ENCODE peak calls at places on chromosomes 4 and X, in nine cellular contexts. C is HCT116, H is brain microvascular endothelial cell, T is fibroblast of pulmonary artery, Q is A549, L is DND-41, X is AG04450, D is endodermal cell, Y is upper lobe of right lung. F is an unnamed sample.

GRCh38 chr4:24497221-24497620 is 87.1 kb downstream of the DHX15 start:
- DNase-seq in C (no peak), H (no peak), T (no peak), Q (no peak), L (no peak), X (no peak), D (no peak), Y (no peak), F (no peak)

GRCh38 chr4:98659741-98660507 is 1.5 kb upstream of the TSPAN5 start:
- DNase-seq in C (no peak), H (no peak), T (peak), Q (peak), L (no peak), X (no peak), D (no peak), Y (no peak), F (peak)

GRCh38 chr4:89519771-89520170 is 212.2 kb upstream of the GPRIN3 start:
- DNase-seq in C (no peak), H (no peak), T (no peak), Q (no peak), L (no peak), X (no peak), D (no peak), Y (no peak), F (no peak)

GRCh38 chr4:4869731-4870483 is 10.4 kb downstream of the MSX1 start:
- DNase-seq in C (no peak), H (no peak), T (no peak), Q (no peak), L (no peak), X (no peak), D (peak), Y (no peak), F (no peak)

GRCh38 chr4:140628016-140628415 is 59.3 kb upstream of the UCP1 start:
- DNase-seq in C (no peak), H (no peak), T (no peak), Q (no peak), L (no peak), X (no peak), D (no peak), Y (no peak), F (no peak)

GRCh38 chrX:108590496-108590895 is 145.9 kb downstream of the IRS4 start:
- DNase-seq in C (no peak), H (no peak), T (peak), Q (no peak), L (no peak), X (no peak), D (no peak), Y (no peak), F (peak)

GRCh38 chr4:103091601-103092223 is 7.9 kb downstream of the BDH2 start:
- DNase-seq in C (peak), H (peak), T (peak), Q (no peak), L (peak), X (peak), D (peak), Y (no peak), F (peak)

GRCh38 chr4:189084671-189085070 is 856.0 kb upstream of the FRG1 start:
- DNase-seq in C (peak), H (no peak), T (no peak), Q (no peak), L (no peak), X (no peak), D (peak), Y (no peak), F (no peak)

GRCh38 chr4:109590841-109591357 is 30.9 kb downstream of the MCUB start:
- DNase-seq in C (no peak), H (no peak), T (no peak), Q (no peak), L (peak), X (no peak), D (no peak), Y (no peak), F (no peak)

GRCh38 chr4:101178731-101179130 is 168.6 kb downstream of the PPP3CA start:
- DNase-seq in C (no peak), H (peak), T (no peak), Q (no peak), L (no peak), X (no peak), D (no peak), Y (no peak), F (no peak)

GRCh38 chrX:130552444-130553073 is 150.8 kb downstream of the RBMX2 start:
- DNase-seq in C (no peak), H (no peak), T (no peak), Q (no peak), L (no peak), X (no peak), D (no peak), Y (no peak), F (no peak)

GRCh38 chr4:39042365-39042764 is 10.2 kb upstream of the TMEM156 start:
- DNase-seq in C (no peak), H (no peak), T (no peak), Q (no peak), L (no peak), X (no peak), D (no peak), Y (no peak), F (peak)

GRCh38 chrX:137565921-137566745 is at the start of gene ZIC3:
- DNase-seq in C (no peak), H (peak), T (peak), Q (no peak), L (no peak), X (no peak), D (peak), Y (peak), F (no peak)

GRCh38 chrX:31319586-31319985 is 247.7 kb upstream of the FTHL17 start:
- DNase-seq in C (no peak), H (peak), T (no peak), Q (no peak), L (no peak), X (no peak), D (no peak), Y (no peak), F (no peak)

GRCh38 chr4:15717647-15718416 is 15.0 kb downstream of the BST1 start:
- DNase-seq in C (no peak), H (no peak), T (no peak), Q (no peak), L (no peak), X (no peak), D (no peak), Y (no peak), F (peak)

GRCh38 chr4:175271010-175271630 is 353.0 kb downstream of the ADAM29 start:
- DNase-seq in C (no peak), H (no peak), T (no peak), Q (no peak), L (no peak), X (no peak), D (no peak), Y (no peak), F (no peak)

GRCh38 chr4:1011022-1011694 is at the start of gene FGFRL1:
- DNase-seq in C (peak), H (peak), T (peak), Q (peak), L (no peak), X (peak), D (peak), Y (peak), F (peak)

GRCh38 chr4:8200302-8200975 is 1.3 kb downstream of the SH3TC1 start:
- DNase-seq in C (no peak), H (no peak), T (peak), Q (no peak), L (no peak), X (no peak), D (no peak), Y (peak), F (peak)

GRCh38 chr4:3766207-3766790 is at the start of gene ADRA2C:
- DNase-seq in C (no peak), H (no peak), T (no peak), Q (peak), L (no peak), X (no peak), D (peak), Y (no peak), F (peak)

GRCh38 chr4:61294001-61294400 is 93.9 kb downstream of the ADGRL3 start:
- DNase-seq in C (no peak), H (no peak), T (no peak), Q (no peak), L (no peak), X (no peak), D (no peak), Y (no peak), F (no peak)

GRCh38 chr4:151091047-151091446 is 8.4 kb upstream of the RPS3A start:
- DNase-seq in C (no peak), H (no peak), T (no peak), Q (no peak), L (no peak), X (no peak), D (no peak), Y (no peak), F (no peak)

GRCh38 chrX:12138366-12139313 is at the start of gene FRMPD4:
- DNase-seq in C (no peak), H (no peak), T (peak), Q (no peak), L (no peak), X (no peak), D (peak), Y (no peak), F (peak)

GRCh38 chrX:18755651-18756050 is 48.2 kb downstream of the PPEF1 start:
- DNase-seq in C (no peak), H (no peak), T (no peak), Q (no peak), L (no peak), X (no peak), D (no peak), Y (no peak), F (no peak)
- H3K4me3 ChIP-seq in C (no peak), H (no peak), T (no peak), Q (no peak), L (no peak), X (no peak), D (no peak), Y (no peak), F (no peak)

GRCh38 chr4:19241845-19242244 is 1009.9 kb upstream of the SLIT2 start:
- DNase-seq in C (no peak), H (no peak), T (no peak), Q (no peak), L (no peak), X (no peak), D (no peak), Y (no peak), F (peak)

GRCh38 chr4:19239565-19239964 is 1012.1 kb upstream of the SLIT2 start:
- DNase-seq in C (no peak), H (peak), T (peak), Q (no peak), L (no peak), X (no peak), D (no peak), Y (no peak), F (no peak)

GRCh38 chr4:19230906-19231305 is 1020.8 kb upstream of the SLIT2 start:
- DNase-seq in C (no peak), H (no peak), T (no peak), Q (no peak), L (no peak), X (no peak), D (no peak), Y (no peak), F (no peak)

DNA sequence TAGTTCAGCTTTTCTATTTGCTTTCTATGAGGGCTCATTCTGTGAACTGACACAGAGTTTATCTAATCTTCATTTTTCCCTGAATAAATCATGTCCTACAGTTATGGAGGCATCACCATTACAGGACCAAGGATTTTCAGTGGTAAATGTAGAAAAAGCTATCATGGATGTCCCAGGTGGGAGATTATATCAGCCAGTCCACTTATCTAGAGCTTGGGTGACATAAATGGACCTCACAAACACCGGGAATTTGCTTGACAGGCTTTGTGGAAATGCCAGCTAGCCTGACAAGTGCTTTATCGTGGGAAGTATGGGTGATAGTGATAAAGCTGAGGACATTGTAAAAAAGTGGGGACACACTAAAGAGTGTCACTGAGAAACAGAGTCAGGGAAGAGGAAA is 1015.2 kb upstream of the SLIT2 start:
- DNase-seq in C (no peak), H (no peak), T (no peak), Q (no peak), L (no peak), X (no peak), D (no peak), Y (no peak), F (no peak)
- TF ChIP-seq CTCF in C (no peak), H (no peak), T (no peak), Q (no peak), L (no peak), X (no peak), D (no peak), Y (no peak), F (no peak)

DNA sequence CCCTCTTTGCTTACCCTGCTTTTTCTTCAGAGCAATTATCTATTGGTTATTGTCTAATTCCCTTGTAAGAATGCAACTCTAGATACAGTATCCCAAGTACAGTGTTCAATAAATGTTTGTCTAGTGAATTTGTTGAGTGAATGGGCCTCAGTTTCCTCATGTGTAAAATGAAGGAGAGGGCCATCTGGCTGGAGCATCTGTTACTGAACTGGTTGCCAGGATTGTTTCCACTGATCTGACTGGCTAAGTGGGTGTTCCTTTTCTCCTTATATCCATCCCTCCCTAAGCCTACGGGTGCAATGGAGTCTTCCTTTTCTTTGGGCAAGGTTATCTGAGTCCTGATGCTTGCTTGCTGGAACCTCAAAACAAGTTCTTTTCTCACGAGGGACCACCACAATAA is 185.2 kb upstream of the RPS6KA3 start:
- DNase-seq in C (no peak), H (no peak), T (no peak), Q (no peak), L (no peak), X (no peak), D (no peak), Y (no peak), F (no peak)
- H3K4me3 ChIP-seq in C (no peak), H (no peak), T (no peak), Q (no peak), L (no peak), X (no peak), D (no peak), Y (no peak), F (no peak)

GRCh38 chrX:40653535-40653934 is 6.2 kb upstream of the CXorf38 start:
- DNase-seq in C (no peak), H (no peak), T (no peak), Q (no peak), L (no peak), X (no peak), D (no peak), Y (no peak), F (no peak)
- TF ChIP-seq CTCF in C (no peak), H (no peak), T (no peak), Q (no peak), L (no peak), X (no peak), D (no peak), Y (no peak), F (no peak)

DNA sequence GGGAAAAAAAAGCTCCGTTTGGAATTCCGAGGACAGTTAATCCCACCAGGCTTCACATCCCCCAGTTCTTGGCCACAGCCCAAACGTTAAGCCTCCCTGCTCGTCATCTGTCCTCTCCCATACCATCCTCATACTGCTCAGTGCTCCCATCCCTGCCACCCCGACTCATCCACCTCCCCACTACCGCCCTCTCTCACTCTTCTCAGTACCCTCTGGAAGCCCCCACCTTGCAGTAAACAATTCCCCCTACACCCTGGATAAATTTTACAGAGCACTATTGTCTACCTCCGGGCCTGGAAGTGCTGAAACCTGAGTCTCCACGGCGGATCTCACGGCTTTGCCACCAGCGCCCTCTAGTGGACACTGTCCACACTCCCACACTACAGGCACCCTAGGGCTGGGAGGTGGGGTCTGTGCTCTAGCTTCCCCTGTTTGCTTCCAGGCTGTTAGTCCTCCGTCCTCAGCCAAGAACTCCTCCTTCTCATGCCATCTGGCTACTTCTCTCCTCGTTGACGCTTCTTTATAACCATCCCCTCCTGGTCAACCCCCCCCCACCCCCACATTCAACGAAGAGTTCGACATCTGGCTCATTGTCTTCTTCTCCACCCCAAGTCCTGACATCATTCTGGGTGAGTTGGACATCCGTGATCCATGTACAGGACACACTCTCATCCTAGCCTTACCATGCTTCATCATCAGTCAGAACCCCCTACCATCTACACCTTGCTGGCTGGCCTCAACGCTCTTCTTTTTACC is 54.5 kb downstream of the RTL9 start:
- DNase-seq in C (no peak), H (peak), T (peak), Q (peak), L (peak), X (no peak), D (peak), Y (peak), F (peak)
- H3K4me3 ChIP-seq in C (peak), H (peak), T (no peak), Q (no peak), L (no peak), X (no peak), D (no peak), Y (no peak), F (peak)

GRCh38 chr4:186829740-186830449 is 106.2 kb upstream of the FAT1 start:
- DNase-seq in C (peak), H (peak), T (peak), Q (no peak), L (no peak), X (no peak), D (no peak), Y (no peak), F (peak)

GRCh38 chr4:186829097-186829496 is 105.4 kb upstream of the FAT1 start:
- DNase-seq in C (no peak), H (no peak), T (no peak), Q (no peak), L (no peak), X (no peak), D (no peak), Y (no peak), F (no peak)

GRCh38 chr4:186832906-186833305 is 109.2 kb upstream of the FAT1 start:
- DNase-seq in C (no peak), H (peak), T (peak), Q (no peak), L (no peak), X (no peak), D (no peak), Y (no peak), F (peak)

GRCh38 chr4:186827542-186827887 is 103.9 kb upstream of the FAT1 start:
- DNase-seq in C (no peak), H (peak), T (no peak), Q (no peak), L (no peak), X (no peak), D (no peak), Y (no peak), F (no peak)

DNA sequence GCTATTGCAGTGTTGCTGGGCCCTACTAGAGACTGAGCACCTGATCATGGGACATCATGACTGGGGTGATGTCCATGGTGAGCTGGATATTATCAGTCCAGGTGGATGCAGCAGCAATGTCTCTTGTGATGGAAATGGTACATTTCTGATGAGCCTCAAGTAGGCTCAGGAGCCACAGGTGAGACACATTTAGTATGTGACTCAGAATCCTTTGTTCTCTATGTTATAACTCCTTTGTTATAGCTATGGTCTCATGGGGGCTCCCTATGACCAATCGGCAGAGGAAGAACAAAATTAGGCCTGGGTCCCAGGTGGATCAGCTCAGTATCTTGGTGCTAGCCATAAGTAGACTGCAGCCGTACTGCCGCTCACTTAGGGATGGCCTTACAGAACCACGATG is 107.9 kb upstream of the FAT1 start:
- DNase-seq in C (peak), H (no peak), T (no peak), Q (no peak), L (no peak), X (no peak), D (no peak), Y (no peak), F (no peak)
- TF ChIP-seq CTCF in C (no peak), H (no peak), T (no peak), Q (no peak), L (no peak), X (no peak), D (no peak), Y (no peak), F (no peak)